ENCODE peak calls at places on chromosomes 13 and 19, in six cellular contexts. P is heart left ventricle; N is NB4; C is brain microvascular endothelial cell; E is fibroblast of lung; Q is naive thymus-derived CD4-positive, alpha-beta T cell. V is an unnamed sample.
A peak's percentile ranks its signal among the peaks of the same experiment; 100 is the strongest.

GRCh38 chr19:46925548-46925950 is 64.8 kb downstream of the ARHGAP35 start:
- DNase-seq in P (no peak), N (no peak), C (no peak), E (no peak), Q (no peak), V (no peak)

GRCh38 chr13:40408602-40409001 is 257.8 kb downstream of the FOXO1 start:
- DNase-seq in P (no peak), N (peak; percentile 41), C (peak; percentile 41), E (peak; percentile 39), Q (no peak), V (no peak)

GRCh38 chr19:14553042-14553938 is 18.6 kb downstream of the NDUFB7 start:
- DNase-seq in P (no peak), N (no peak), C (no peak), E (no peak), Q (no peak), V (no peak)

GRCh38 chr19:18279516-18280246 is 1.7 kb downstream of the JUND start:
- DNase-seq in P (peak; percentile 95), N (peak; percentile 95), C (peak; percentile 83), E (peak; percentile 96), Q (peak; percentile 97), V (peak; percentile 95)

GRCh38 chr13:49716615-49717014 is 25.3 kb upstream of the EBPL start:
- DNase-seq in P (no peak), N (no peak), C (no peak), E (no peak), Q (no peak), V (no peak)

GRCh38 chr13:42970824-42971669 is 21.0 kb downstream of the EPSTI1 start:
- DNase-seq in P (no peak), N (peak; percentile 67), C (peak; percentile 64), E (peak; percentile 51), Q (peak; percentile 39), V (peak; percentile 34)

GRCh38 chr13:29513002-29513980 is 82.2 kb downstream of the SLC7A1 start:
- DNase-seq in P (no peak), N (peak; percentile 66), C (no peak), E (no peak), Q (no peak), V (no peak)

GRCh38 chr19:16618248-16618647 is 9.8 kb downstream of the MED26 start:
- DNase-seq in P (no peak), N (no peak), C (no peak), E (no peak), Q (no peak), V (no peak)

GRCh38 chr13:75770164-75771145 is 134.3 kb downstream of the LMO7 start:
- DNase-seq in P (no peak), N (no peak), C (peak; percentile 23), E (peak; percentile 36), Q (no peak), V (no peak)

GRCh38 chr19:35557539-35558399 is 5.7 kb downstream of the ATP4A start:
- DNase-seq in P (peak; percentile 79), N (no peak), C (peak; percentile 51), E (peak; percentile 48), Q (peak; percentile 31), V (no peak)
- H3K4me3 ChIP-seq in P (peak overlapping the region; percentile 39), N (no peak overlapping the region), C (peak overlapping the region; percentile 50), E (peak overlapping the region; percentile 29), Q (peak overlapping the region; percentile 33), V (peak overlapping the region; percentile 11)

DNA sequence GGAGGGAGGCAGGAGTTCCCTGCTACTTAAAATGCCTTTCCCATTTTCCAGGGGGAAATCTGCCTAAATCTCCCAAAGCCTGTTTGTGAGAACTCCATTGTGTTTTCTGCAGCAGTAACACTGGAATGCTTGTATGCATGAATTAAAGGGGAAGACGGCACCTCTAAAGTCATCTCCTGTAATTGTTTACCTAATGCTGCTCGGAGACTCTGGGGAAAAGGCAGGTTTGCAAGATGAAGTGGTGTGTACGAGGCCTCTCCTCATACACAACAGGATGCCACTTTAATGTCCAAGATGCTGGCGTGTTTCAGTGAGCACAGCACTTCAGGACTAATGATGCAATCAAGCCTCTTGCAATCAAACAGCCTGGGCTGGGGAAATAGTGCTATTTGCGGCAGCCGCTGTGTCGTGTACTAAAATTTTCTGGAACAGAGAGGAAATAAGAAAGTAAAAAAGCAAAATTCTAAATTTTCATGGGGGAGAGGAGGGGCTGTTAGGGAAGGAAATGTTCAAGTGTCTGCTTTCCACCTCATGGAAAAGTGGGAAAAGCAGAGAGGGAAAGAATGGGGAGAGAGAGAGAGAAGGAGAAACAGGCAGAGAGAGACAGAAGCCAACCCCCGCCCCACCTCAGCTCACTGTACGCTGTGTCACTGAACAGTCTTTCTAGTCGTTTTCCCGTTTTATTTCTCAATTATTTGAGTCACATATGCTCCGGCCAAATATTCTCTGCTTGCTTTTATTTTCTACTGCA is 32.9 kb downstream of the TSHZ3 start:
- DNase-seq in P (no peak), N (peak; percentile 80), C (no peak), E (peak; percentile 82), Q (no peak), V (peak; percentile 93)
- H3K4me3 ChIP-seq in P (no peak overlapping the region), N (peak overlapping the region; percentile 53), C (no peak overlapping the region), E (no peak overlapping the region), Q (no peak overlapping the region), V (peak overlapping the region; percentile 15)

GRCh38 chr19:5237190-5237780 is 103.3 kb downstream of the PTPRS start:
- DNase-seq in P (no peak), N (no peak), C (no peak), E (no peak), Q (no peak), V (no peak)
- H3K4me3 ChIP-seq in P (no peak overlapping the region), N (no peak overlapping the region), C (no peak overlapping the region), E (no peak overlapping the region), Q (no peak overlapping the region), V (no peak overlapping the region)

DNA sequence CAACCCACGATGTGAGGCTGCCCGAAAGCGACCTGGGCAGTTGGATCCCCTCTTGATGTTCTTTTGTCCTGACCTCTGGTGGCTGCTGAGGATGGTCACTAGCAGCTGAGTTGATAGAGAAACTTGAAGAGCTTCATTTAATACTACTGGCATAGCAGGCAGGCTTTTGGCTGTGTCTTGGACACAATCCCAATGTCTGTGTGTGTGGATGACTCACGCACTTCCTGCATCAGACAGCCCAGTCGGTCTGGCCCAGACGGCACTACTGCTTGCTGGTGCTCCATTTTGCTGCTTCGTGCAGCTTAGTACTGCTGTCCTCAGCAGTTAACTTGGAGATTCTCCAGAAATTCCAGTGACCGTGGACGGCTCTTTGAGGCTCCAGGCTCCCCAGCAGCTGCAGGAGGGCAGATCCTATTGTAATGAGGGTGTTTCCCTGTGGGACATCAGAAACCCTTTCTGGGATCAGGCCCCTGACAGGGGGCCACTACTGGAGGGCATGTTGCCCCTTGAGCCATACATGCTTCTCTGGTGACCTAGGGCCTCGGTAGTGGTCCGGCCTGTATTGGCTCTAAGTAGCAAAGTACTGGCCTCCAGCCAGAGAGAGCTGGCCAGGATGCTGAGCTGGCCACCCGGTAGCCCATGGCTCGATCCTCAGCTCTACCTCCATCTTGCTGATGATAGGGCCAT is 4.5 kb downstream of the FPR3 start:
- DNase-seq in P (peak; percentile 90), N (peak; percentile 79), C (peak; percentile 96), E (peak; percentile 97), Q (no peak), V (no peak)
- H3K4me3 ChIP-seq in P (peak overlapping the region; percentile 14), N (no peak overlapping the region), C (no peak overlapping the region), E (no peak overlapping the region), Q (no peak overlapping the region), V (no peak overlapping the region)

GRCh38 chr13:114074671-114075315 is 57.6 kb downstream of the RASA3 start:
- DNase-seq in P (peak; percentile 42), N (no peak), C (no peak), E (no peak), Q (no peak), V (no peak)

GRCh38 chr13:114078501-114079451 is 53.6 kb downstream of the RASA3 start:
- DNase-seq in P (peak; percentile 71), N (no peak), C (peak; percentile 73), E (peak; percentile 64), Q (no peak), V (no peak)

GRCh38 chr13:114076329-114076761 is 56.1 kb downstream of the RASA3 start:
- DNase-seq in P (peak; percentile 36), N (no peak), C (no peak), E (no peak), Q (no peak), V (no peak)

GRCh38 chr13:114077938-114078335 is 54.5 kb downstream of the RASA3 start:
- DNase-seq in P (peak; percentile 62), N (no peak), C (peak; percentile 64), E (peak; percentile 48), Q (no peak), V (no peak)

GRCh38 chr13:114077121-114077937 is 55.1 kb downstream of the RASA3 start:
- DNase-seq in P (peak; percentile 45), N (no peak), C (no peak), E (no peak), Q (no peak), V (no peak)
- H3K4me3 ChIP-seq in P (no peak overlapping the region), N (no peak overlapping the region), C (no peak overlapping the region), E (no peak overlapping the region), Q (no peak overlapping the region), V (no peak overlapping the region)

GRCh38 chr19:3397266-3398022 is 31.1 kb downstream of the NFIC start:
- DNase-seq in P (no peak), N (peak; percentile 23), C (no peak), E (peak; percentile 32), Q (no peak), V (no peak)

GRCh38 chr19:3401004-3401768 is 34.8 kb downstream of the NFIC start:
- DNase-seq in P (no peak), N (no peak), C (no peak), E (no peak), Q (no peak), V (no peak)

GRCh38 chr19:3398114-3398899 is 31.9 kb downstream of the NFIC start:
- DNase-seq in P (peak; percentile 84), N (no peak), C (no peak), E (peak; percentile 55), Q (no peak), V (no peak)

GRCh38 chr19:3396881-3397265 is 30.5 kb downstream of the NFIC start:
- DNase-seq in P (no peak), N (no peak), C (no peak), E (no peak), Q (no peak), V (no peak)

DNA sequence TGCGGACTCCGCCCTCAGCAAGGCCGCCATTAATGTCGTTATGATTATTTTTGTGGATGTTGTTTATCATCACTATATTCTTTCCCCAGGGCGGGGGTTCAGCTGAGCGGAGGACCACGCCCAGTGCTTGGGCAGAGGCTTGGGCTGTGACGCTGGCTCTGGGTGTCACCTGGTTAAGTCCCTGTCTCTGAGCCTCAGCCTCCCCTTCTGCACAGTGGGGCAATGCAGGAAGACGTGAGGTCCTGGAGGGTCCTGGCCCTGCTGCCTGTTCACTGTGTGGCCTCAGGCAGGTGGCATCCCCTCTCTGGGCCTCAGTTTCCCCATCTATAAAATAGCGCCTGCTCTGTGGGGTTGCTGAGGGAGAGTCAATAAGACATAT is 32.5 kb downstream of the NFIC start:
- DNase-seq in P (no peak), N (no peak), C (no peak), E (no peak), Q (no peak), V (no peak)
- H3K4me3 ChIP-seq in P (peak overlapping the region; percentile 33), N (no peak overlapping the region), C (no peak overlapping the region), E (no peak overlapping the region), Q (no peak overlapping the region), V (no peak overlapping the region)